ENCODE peak calls at places on chromosomes 12 and 14, in nine cellular contexts. T is MCF 10A; M is LoVo; L is A172; W is omental fat pad; H is cerebellum; O is mucosa of descending colon; I is NCI-H82; Z is activated CD4-positive, alpha-beta T cell treated with anti-CD3 and anti-CD28 coated beads for 48 hours. J is an unnamed sample.

GRCh38 chr12:84276215-84276614 is 636.4 kb downstream of the SLC6A15 start:
- DNase-seq in T (no peak), M (no peak), L (no peak), W (no peak), H (no peak), O (no peak), I (peak), Z (no peak), J (peak)

GRCh38 chr14:90903101-90903500 is 86.9 kb upstream of the TTC7B start:
- DNase-seq in T (peak), M (peak), L (peak), W (no peak), H (peak), O (peak), I (peak), Z (peak), J (no peak)

GRCh38 chr14:53260286-53260685 is 107.2 kb upstream of the DDHD1 start:
- DNase-seq in T (no peak), M (no peak), L (no peak), W (no peak), H (no peak), O (no peak), I (no peak), Z (no peak), J (no peak)

GRCh38 chr12:51921017-51921725 is 13.9 kb downstream of the ACVRL1 start:
- DNase-seq in T (no peak), M (no peak), L (no peak), W (no peak), H (no peak), O (no peak), I (peak), Z (no peak), J (peak)

GRCh38 chr14:50333010-50333409 is 20.9 kb downstream of the DMAC2L start:
- DNase-seq in T (peak), M (no peak), L (peak), W (no peak), H (no peak), O (no peak), I (no peak), Z (no peak), J (no peak)

GRCh38 chr12:71994715-71995114 is 56.1 kb downstream of the TPH2 start:
- DNase-seq in T (no peak), M (no peak), L (no peak), W (no peak), H (no peak), O (no peak), I (no peak), Z (no peak), J (no peak)

GRCh38 chr14:54424479-54424901 is 16.7 kb downstream of the CNIH1 start:
- DNase-seq in T (no peak), M (no peak), L (no peak), W (no peak), H (no peak), O (no peak), I (no peak), Z (no peak), J (no peak)

GRCh38 chr12:32419520-32419960 is 20.2 kb downstream of the FGD4 start:
- DNase-seq in T (no peak), M (no peak), L (peak), W (no peak), H (no peak), O (no peak), I (no peak), Z (no peak), J (no peak)

GRCh38 chr14:22484638-22485037 is 104.4 kb downstream of the DAD1 start:
- DNase-seq in T (no peak), M (no peak), L (no peak), W (no peak), H (no peak), O (no peak), I (no peak), Z (no peak), J (no peak)